ENCODE peak calls at places on chromosomes 4 and X, in four cellular contexts. S is foreskin melanocyte, Y is AG10803, F is ovary. Z is an unnamed sample.

GRCh38 chr4:176270669-176271068 is 1.6 kb upstream of the ASB5 start:
- DNase-seq in F (no peak), S (peak; percentile 64), Y (peak; percentile 98), Z (no peak)

GRCh38 chrX:109268340-109268739 is 213.5 kb downstream of the GUCY2F start:
- DNase-seq in F (no peak), Y (no peak), S (no peak), Z (no peak)

GRCh38 chr4:82975792-82976191 is 34.8 kb downstream of the LIN54 start:
- DNase-seq in F (no peak), S (no peak), Y (no peak), Z (no peak)

GRCh38 chr4:23105759-23106370 is 413.1 kb downstream of the GBA3 start:
- DNase-seq in S (no peak), Y (no peak), F (no peak), Z (no peak)

GRCh38 chr4:184067931-184068554 is 149.6 kb downstream of the ENPP6 start:
- DNase-seq in Y (no peak), F (no peak), S (no peak), Z (no peak)

GRCh38 chrX:28391528-28391927 is 195.7 kb upstream of the IL1RAPL1 start:
- DNase-seq in F (no peak), S (no peak), Y (no peak), Z (no peak)

GRCh38 chr4:2273657-2274319 is 11.9 kb upstream of the MXD4 start:
- DNase-seq in Y (no peak), S (no peak), F (no peak), Z (no peak)

GRCh38 chr4:119130365-119131065 is 5.1 kb upstream of the MYOZ2 start:
- DNase-seq in F (no peak), S (no peak), Y (peak; percentile 83), Z (no peak)